ENCODE peak calls at places on chromosomes 12 and 14, in ten cellular contexts. One of them, this sample, is unnamed.

GRCh38 chr12:2251485-2252179 is 198.8 kb downstream of the CACNA1C start:
- DNase-seq in OCI-LY7: peak
- DNase-seq in cardiac fibroblast: no peak
- DNase-seq in upper lobe of left lung: no peak
- DNase-seq in bronchial epithelial cell: no peak
- DNase-seq in cardiac muscle cell: no peak
- DNase-seq in sigmoid colon: no peak
- DNase-seq in nucleus accumbens: no peak
- DNase-seq in AG20443: no peak
- DNase-seq in NB4: no peak
- DNase-seq in this sample: peak

GRCh38 chr14:103436533-103436932 is 51.3 kb downstream of the MARK3 start:
- DNase-seq in AG20443: no peak
- DNase-seq in bronchial epithelial cell: no peak
- DNase-seq in upper lobe of left lung: no peak
- DNase-seq in sigmoid colon: no peak
- DNase-seq in cardiac fibroblast: no peak
- DNase-seq in cardiac muscle cell: peak
- DNase-seq in NB4: peak
- DNase-seq in nucleus accumbens: no peak
- DNase-seq in OCI-LY7: no peak
- DNase-seq in this sample: no peak

GRCh38 chr12:6891637-6892036 is 13.0 kb upstream of the LRRC23 start:
- DNase-seq in sigmoid colon: no peak
- DNase-seq in AG20443: no peak
- DNase-seq in cardiac fibroblast: no peak
- DNase-seq in OCI-LY7: no peak
- DNase-seq in upper lobe of left lung: no peak
- DNase-seq in cardiac muscle cell: no peak
- DNase-seq in NB4: no peak
- DNase-seq in nucleus accumbens: no peak
- DNase-seq in bronchial epithelial cell: no peak
- DNase-seq in this sample: no peak

GRCh38 chr12:130712346-130713065 is 3.6 kb downstream of the RIMBP2 start:
- DNase-seq in NB4: no peak
- DNase-seq in cardiac fibroblast: no peak
- DNase-seq in AG20443: no peak
- DNase-seq in sigmoid colon: no peak
- DNase-seq in upper lobe of left lung: no peak
- DNase-seq in nucleus accumbens: no peak
- DNase-seq in OCI-LY7: no peak
- DNase-seq in cardiac muscle cell: no peak
- DNase-seq in bronchial epithelial cell: no peak
- DNase-seq in this sample: no peak

GRCh38 chr14:69079747-69080146 is 73.2 kb downstream of the DCAF5 start:
- DNase-seq in cardiac fibroblast: no peak
- DNase-seq in cardiac muscle cell: no peak
- DNase-seq in bronchial epithelial cell: no peak
- DNase-seq in AG20443: no peak
- DNase-seq in NB4: no peak
- DNase-seq in upper lobe of left lung: no peak
- DNase-seq in nucleus accumbens: no peak
- DNase-seq in sigmoid colon: no peak
- DNase-seq in OCI-LY7: no peak
- DNase-seq in this sample: no peak

GRCh38 chr12:16407332-16407731 is 59.9 kb downstream of the MGST1 start:
- DNase-seq in sigmoid colon: no peak
- DNase-seq in nucleus accumbens: no peak
- DNase-seq in AG20443: no peak
- DNase-seq in upper lobe of left lung: no peak
- DNase-seq in cardiac muscle cell: no peak
- DNase-seq in NB4: peak
- DNase-seq in bronchial epithelial cell: no peak
- DNase-seq in OCI-LY7: no peak
- DNase-seq in cardiac fibroblast: no peak
- DNase-seq in this sample: no peak

GRCh38 chr14:93317836-93318807 is 14.7 kb downstream of the BTBD7 start:
- DNase-seq in bronchial epithelial cell: peak
- DNase-seq in sigmoid colon: no peak
- DNase-seq in upper lobe of left lung: no peak
- DNase-seq in OCI-LY7: no peak
- DNase-seq in AG20443: peak
- DNase-seq in cardiac muscle cell: peak
- DNase-seq in cardiac fibroblast: peak
- DNase-seq in nucleus accumbens: no peak
- DNase-seq in NB4: peak
- DNase-seq in this sample: no peak

GRCh38 chr12:51788876-51789275 is 59.6 kb downstream of the FIGNL2 start:
- DNase-seq in nucleus accumbens: no peak
- DNase-seq in cardiac muscle cell: peak
- DNase-seq in cardiac fibroblast: peak
- DNase-seq in NB4: no peak
- DNase-seq in AG20443: peak
- DNase-seq in bronchial epithelial cell: peak
- DNase-seq in sigmoid colon: no peak
- DNase-seq in OCI-LY7: no peak
- DNase-seq in upper lobe of left lung: no peak
- DNase-seq in this sample: no peak

GRCh38 chr14:87894920-87895319 is 98.1 kb downstream of the GALC start:
- DNase-seq in NB4: no peak
- DNase-seq in nucleus accumbens: no peak
- DNase-seq in OCI-LY7: no peak
- DNase-seq in bronchial epithelial cell: no peak
- DNase-seq in cardiac fibroblast: no peak
- DNase-seq in upper lobe of left lung: no peak
- DNase-seq in cardiac muscle cell: no peak
- DNase-seq in sigmoid colon: no peak
- DNase-seq in AG20443: no peak
- DNase-seq in this sample: no peak

GRCh38 chr14:69138189-69138535 is 14.8 kb downstream of the DCAF5 start:
- DNase-seq in NB4: no peak
- DNase-seq in AG20443: peak
- DNase-seq in cardiac muscle cell: peak
- DNase-seq in bronchial epithelial cell: peak
- DNase-seq in OCI-LY7: no peak
- DNase-seq in upper lobe of left lung: no peak
- DNase-seq in sigmoid colon: no peak
- DNase-seq in cardiac fibroblast: peak
- DNase-seq in nucleus accumbens: no peak
- DNase-seq in this sample: no peak

GRCh38 chr14:60090864-60091519 is 731 bp upstream of the PCNX4 start:
- DNase-seq in upper lobe of left lung: no peak
- DNase-seq in AG20443: peak
- DNase-seq in cardiac fibroblast: peak
- DNase-seq in bronchial epithelial cell: peak
- DNase-seq in NB4: peak
- DNase-seq in sigmoid colon: peak
- DNase-seq in OCI-LY7: peak
- DNase-seq in nucleus accumbens: peak
- DNase-seq in cardiac muscle cell: peak
- DNase-seq in this sample: peak

GRCh38 chr14:99950191-99950590 is 115.0 kb upstream of the EVL start:
- DNase-seq in sigmoid colon: no peak
- DNase-seq in nucleus accumbens: no peak
- DNase-seq in upper lobe of left lung: no peak
- DNase-seq in cardiac muscle cell: no peak
- DNase-seq in AG20443: no peak
- DNase-seq in cardiac fibroblast: no peak
- DNase-seq in OCI-LY7: no peak
- DNase-seq in NB4: no peak
- DNase-seq in bronchial epithelial cell: no peak
- DNase-seq in this sample: no peak

GRCh38 chr12:72271741-72272661 is at the start of gene TRHDE:
- DNase-seq in cardiac fibroblast: peak
- DNase-seq in sigmoid colon: peak
- DNase-seq in AG20443: peak
- DNase-seq in nucleus accumbens: no peak
- DNase-seq in bronchial epithelial cell: no peak
- DNase-seq in NB4: no peak
- DNase-seq in upper lobe of left lung: peak
- DNase-seq in OCI-LY7: no peak
- DNase-seq in cardiac muscle cell: peak
- DNase-seq in this sample: peak

This sample was measured in NCI-H345.